ENCODE peak calls at places on chromosomes 3 and 15, in eight cellular contexts. U is cardiac fibroblast, R is cardiac muscle cell, B is endodermal cell, T is A549, I is heart left ventricle, O is HFF-Myc, J is heart right ventricle. Y is an unnamed sample.

GRCh38 chr3:163773136-163773535 is 1305.2 kb downstream of the SI start:
- DNase-seq in U (no peak), R (no peak), B (no peak), T (no peak), I (no peak), O (no peak), J (no peak), Y (no peak)

GRCh38 chr15:96324900-96325299 is 5.6 kb upstream of the NR2F2 start:
- DNase-seq in U (peak), R (no peak), B (no peak), T (no peak), I (no peak), O (no peak), J (no peak), Y (no peak)

GRCh38 chr3:172711457-172711800 is 562 bp upstream of the NCEH1 start:
- DNase-seq in U (no peak), R (no peak), B (no peak), T (peak), I (no peak), O (no peak), J (no peak), Y (no peak)

GRCh38 chr3:85304360-85304964 is 345.7 kb downstream of the CADM2 start:
- DNase-seq in U (peak), R (peak), B (no peak), T (peak), I (no peak), O (no peak), J (no peak), Y (no peak)

GRCh38 chr3:181052256-181052655 is 62.7 kb upstream of the DNAJC19 start:
- DNase-seq in U (no peak), R (no peak), B (no peak), T (no peak), I (no peak), O (no peak), J (no peak), Y (no peak)

GRCh38 chr3:134299185-134299887 is 48.7 kb upstream of the RYK start:
- DNase-seq in U (peak), R (peak), B (peak), T (no peak), I (no peak), O (no peak), J (no peak), Y (peak)

GRCh38 chr15:97604673-97605072 is 355.8 kb upstream of the ARRDC4 start:
- DNase-seq in U (no peak), R (no peak), B (no peak), T (no peak), I (no peak), O (no peak), J (no peak), Y (no peak)

GRCh38 chr3:44584646-44585501 is at the start of gene ZNF660:
- DNase-seq in U (peak), R (peak), B (peak), T (no peak), I (peak), O (peak), J (peak), Y (peak)

GRCh38 chr15:32730677-32731654 is 13.2 kb downstream of the GREM1 start:
- DNase-seq in U (peak), R (peak), B (peak), T (no peak), I (no peak), O (no peak), J (peak), Y (no peak)

GRCh38 chr15:28191832-28192231 is 92.7 kb upstream of the OCA2 start:
- DNase-seq in U (peak), R (peak), B (peak), T (no peak), I (peak), O (peak), J (peak), Y (peak)

GRCh38 chr3:79845546-79845945 is 77.7 kb upstream of the ROBO1 start:
- DNase-seq in U (peak), R (no peak), B (no peak), T (no peak), I (no peak), O (no peak), J (no peak), Y (no peak)

GRCh38 chr15:52527196-52527897 is 1.3 kb downstream of the MYO5A start:
- DNase-seq in U (no peak), R (no peak), B (no peak), T (no peak), I (no peak), O (no peak), J (no peak), Y (no peak)

GRCh38 chr15:52529940-52530339 is 1.3 kb upstream of the MYO5A start:
- DNase-seq in U (no peak), R (no peak), B (no peak), T (no peak), I (no peak), O (no peak), J (no peak), Y (no peak)

GRCh38 chr15:52529289-52529929 is 729 bp upstream of the MYO5A start:
- DNase-seq in U (no peak), R (no peak), B (no peak), T (no peak), I (no peak), O (no peak), J (no peak), Y (no peak)

GRCh38 chr15:52527898-52528464 is 699 bp downstream of the MYO5A start:
- DNase-seq in U (peak), R (peak), B (no peak), T (peak), I (peak), O (no peak), J (no peak), Y (peak)

GRCh38 chr15:52528465-52529288 is at the start of gene MYO5A:
- DNase-seq in U (peak), R (peak), B (peak), T (peak), I (peak), O (no peak), J (peak), Y (peak)
- TF ChIP-seq CTCF in U (no peak), R (peak), B (peak), T (peak), I (peak), O (no peak), J (peak), Y (no peak)

GRCh38 chr15:83288381-83288801 is 3.9 kb upstream of the BNC1 start:
- DNase-seq in U (no peak), R (no peak), B (peak), T (no peak), I (no peak), O (no peak), J (no peak), Y (no peak)
- H3K4me3 ChIP-seq in U (no peak), R (no peak), B (no peak), T (no peak), I (no peak), O (no peak), J (no peak), Y (no peak)

GRCh38 chr3:28348637-28349396 is at the start of the genes AZI2 and ZCWPW2:
- DNase-seq in U (peak), R (peak), B (peak), T (peak), I (peak), O (peak), J (peak), Y (peak)

GRCh38 chr3:28348286-28348636 is 260 bp upstream of the ZCWPW2 start:
- DNase-seq in U (peak), R (no peak), B (no peak), T (no peak), I (no peak), O (no peak), J (no peak), Y (peak)

GRCh38 chr3:28347374-28348285 is 891 bp upstream of the ZCWPW2 start:
- DNase-seq in U (peak), R (no peak), B (no peak), T (no peak), I (no peak), O (no peak), J (no peak), Y (peak)

GRCh38 chr3:28345690-28346089 is 2.8 kb upstream of the ZCWPW2 start:
- DNase-seq in U (no peak), R (no peak), B (no peak), T (no peak), I (no peak), O (no peak), J (no peak), Y (no peak)

DNA sequence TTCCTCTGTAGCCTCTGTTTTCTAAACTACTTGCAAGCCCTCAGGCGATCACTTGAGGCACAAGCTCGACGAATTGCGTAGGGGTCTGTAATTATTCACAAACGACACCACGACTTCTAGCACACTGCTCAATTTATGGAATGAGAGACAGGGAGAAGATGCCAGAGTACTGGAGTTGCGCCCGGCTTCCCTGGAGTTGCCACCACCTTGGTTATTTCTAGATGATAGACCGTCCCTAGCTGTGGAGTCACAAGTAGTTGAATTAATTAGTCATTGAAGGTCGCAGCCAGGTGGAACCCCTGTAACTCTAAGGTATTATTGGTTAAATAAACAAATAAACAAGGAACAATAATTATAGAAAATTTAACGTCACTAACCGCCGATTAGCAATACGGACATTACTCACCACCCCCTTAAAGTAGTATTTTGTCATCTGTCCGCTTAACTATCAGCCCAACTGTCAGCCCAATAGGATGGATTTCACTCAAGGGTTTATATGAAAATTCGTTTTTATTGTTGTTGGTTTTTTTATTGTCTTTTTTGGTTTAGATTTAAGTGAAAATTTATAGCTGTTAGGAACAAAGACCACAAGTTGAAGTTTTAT is 875 bp upstream of the AZI2 start:
- DNase-seq in U (peak), R (no peak), B (no peak), T (peak), I (no peak), O (no peak), J (no peak), Y (no peak)
- TF ChIP-seq CTCF in U (peak), R (no peak), B (no peak), T (peak), I (no peak), O (no peak), J (peak), Y (no peak)

GRCh38 chr3:142595141-142595540 is 1.1 kb upstream of the PLS1 start:
- DNase-seq in U (no peak), R (no peak), B (no peak), T (no peak), I (no peak), O (no peak), J (no peak), Y (no peak)
- H3K4me3 ChIP-seq in U (no peak), R (peak), B (peak), T (peak), I (no peak), O (no peak), J (no peak), Y (no peak)

GRCh38 chr3:13282986-13283876 is 136.9 kb downstream of the NUP210 start:
- DNase-seq in U (no peak), R (peak), B (peak), T (peak), I (no peak), O (no peak), J (peak), Y (no peak)
- TF ChIP-seq CTCF in U (no peak), R (peak), B (peak), T (peak), I (peak), O (peak), J (peak), Y (no peak)

GRCh38 chr3:187935623-187936156 is 190.4 kb upstream of the BCL6 start:
- DNase-seq in U (no peak), R (no peak), B (no peak), T (no peak), I (no peak), O (no peak), J (no peak), Y (no peak)
- H3K4me3 ChIP-seq in U (no peak), R (no peak), B (no peak), T (no peak), I (no peak), O (no peak), J (no peak), Y (no peak)